ENCODE peak calls at places on chromosome 10, in ten cellular contexts. O is T-helper 9 cell; S is bronchial epithelial cell; T is NCI-H2081 treated with DMSO at 0.1 percent for 48 hours; Q is effector memory CD4-positive, alpha-beta T cell; K is mesothelial cell of epicardium; Z is naive thymus-derived CD8-positive, alpha-beta T cell; A is heart left ventricle; J is activated CD8-positive, alpha-beta memory T cell treated with anti-CD3 and anti-CD28 coated beads for 4 hours; Y is ACHN. L is an unnamed sample.
A peak's percentile ranks its signal among the peaks of the same experiment; 100 is the strongest.

GRCh38 chr10:74419491-74420466 is 268.8 kb downstream of the ADK start:
- DNase-seq in O (peak; percentile 6), S (peak; percentile 25), T (peak; percentile 3), Q (no peak), K (no peak), Z (peak; percentile 40), A (no peak), J (no peak), Y (peak; percentile 48), L (no peak)

GRCh38 chr10:62817763-62818425 is 1.7 kb upstream of the EGR2 start:
- DNase-seq in O (peak; percentile 57), S (peak; percentile 29), T (no peak), Q (peak; percentile 47), K (peak; percentile 40), Z (peak; percentile 66), A (peak; percentile 75), J (peak; percentile 38), Y (peak; percentile 81), L (peak; percentile 75)

GRCh38 chr10:50063100-50063499 is 4.7 kb upstream of the WASHC2A start:
- DNase-seq in O (no peak), S (no peak), T (no peak), Q (no peak), K (no peak), Z (no peak), A (no peak), J (no peak), Y (no peak), L (no peak)

GRCh38 chr10:113547426-113547825 is 5.4 kb upstream of the HABP2 start:
- DNase-seq in O (no peak), S (no peak), T (no peak), Q (no peak), K (no peak), Z (no peak), A (no peak), J (no peak), Y (no peak), L (no peak)

GRCh38 chr10:132145521-132146185 is 41.1 kb upstream of the DPYSL4 start:
- DNase-seq in O (no peak), S (no peak), T (no peak), Q (no peak), K (peak; percentile 9), Z (no peak), A (no peak), J (no peak), Y (no peak), L (no peak)

GRCh38 chr10:23158370-23158769 is 33.7 kb upstream of the PTF1A start:
- DNase-seq in O (peak; percentile 4), S (peak; percentile 57), T (no peak), Q (no peak), K (no peak), Z (peak; percentile 28), A (no peak), J (peak; percentile 1), Y (peak; percentile 48), L (peak; percentile 39)

GRCh38 chr10:116723428-116724281 is 18.7 kb downstream of the HSPA12A start:
- DNase-seq in O (peak; percentile 37), S (no peak), T (no peak), Q (peak; percentile 49), K (no peak), Z (peak; percentile 85), A (no peak), J (no peak), Y (no peak), L (no peak)

GRCh38 chr10:6379015-6379776 is 176.5 kb downstream of the PFKFB3 start:
- DNase-seq in O (no peak), S (peak; percentile 66), T (no peak), Q (no peak), K (no peak), Z (no peak), A (no peak), J (no peak), Y (no peak), L (no peak)

GRCh38 chr10:50395279-50395678 is 144.0 kb upstream of the ASAH2 start:
- DNase-seq in O (no peak), S (peak; percentile 98), T (no peak), Q (no peak), K (no peak), Z (no peak), A (no peak), J (no peak), Y (no peak), L (no peak)

GRCh38 chr10:114364726-114365125 is 39.6 kb downstream of the AFAP1L2 start:
- DNase-seq in O (no peak), S (no peak), T (no peak), Q (no peak), K (no peak), Z (no peak), A (no peak), J (no peak), Y (no peak), L (no peak)

GRCh38 chr10:62860946-62861345 is 44.8 kb upstream of the EGR2 start:
- DNase-seq in O (no peak), S (no peak), T (no peak), Q (no peak), K (no peak), Z (no peak), A (peak; percentile 11), J (no peak), Y (no peak), L (no peak)

GRCh38 chr10:43083764-43084163 is 6.9 kb downstream of the RET start:
- DNase-seq in O (no peak), S (no peak), T (no peak), Q (no peak), K (no peak), Z (no peak), A (no peak), J (no peak), Y (no peak), L (no peak)

GRCh38 chr10:15660990-15661389 is 58.7 kb downstream of the ITGA8 start:
- DNase-seq in O (no peak), S (no peak), T (no peak), Q (no peak), K (no peak), Z (no peak), A (no peak), J (no peak), Y (no peak), L (no peak)

GRCh38 chr10:15516284-15516956 is 145.3 kb upstream of the FAM171A1 start:
- DNase-seq in O (no peak), S (no peak), T (no peak), Q (no peak), K (no peak), Z (no peak), A (no peak), J (no peak), Y (no peak), L (no peak)

GRCh38 chr10:29926649-29927048 is 132.7 kb downstream of the JCAD start:
- DNase-seq in O (no peak), S (peak; percentile 61), T (no peak), Q (no peak), K (no peak), Z (no peak), A (no peak), J (no peak), Y (peak; percentile 44), L (no peak)

GRCh38 chr10:130018253-130018652 is 54.2 kb upstream of the EBF3 start:
- DNase-seq in O (no peak), S (peak; percentile 9), T (no peak), Q (no peak), K (no peak), Z (no peak), A (no peak), J (no peak), Y (no peak), L (no peak)

GRCh38 chr10:3790858-3791257 is 5.8 kb upstream of the KLF6 start:
- DNase-seq in O (no peak), S (no peak), T (no peak), Q (no peak), K (no peak), Z (no peak), A (no peak), J (no peak), Y (no peak), L (no peak)

GRCh38 chr10:42985436-42986316 is 91.2 kb upstream of the RET start:
- DNase-seq in O (no peak), S (no peak), T (no peak), Q (no peak), K (no peak), Z (no peak), A (peak; percentile 3), J (no peak), Y (no peak), L (no peak)

GRCh38 chr10:7409045-7409731 is 1.6 kb downstream of the SFMBT2 start:
- DNase-seq in O (peak; percentile 19), S (no peak), T (no peak), Q (peak; percentile 31), K (no peak), Z (peak; percentile 68), A (no peak), J (no peak), Y (no peak), L (no peak)

L was measured in progenitor cell of endocrine pancreas.